ENCODE peak calls at places on chromosomes 1 and 21, in seven cellular contexts. One of them, this sample, is unnamed. For H3K4me1, the result is how much of the 10 kb centered on the place peaks cover.

GRCh38 chr1:208557046-208557445 is 312.9 kb upstream of the PLXNA2 start:
- DNase-seq in colonic mucosa: no peak
- DNase-seq in adrenal gland: no peak
- DNase-seq in A549: no peak
- DNase-seq in right atrium auricular region: no peak
- DNase-seq in pancreas: no peak
- DNase-seq in uterus: no peak
- DNase-seq in this sample: no peak

GRCh38 chr1:111154021-111154999 is 14.3 kb downstream of the CEPT1 start:
- DNase-seq in colonic mucosa: no peak
- DNase-seq in adrenal gland: no peak
- DNase-seq in A549: no peak
- DNase-seq in right atrium auricular region: no peak
- DNase-seq in pancreas: no peak
- DNase-seq in uterus: no peak
- DNase-seq in this sample: no peak

GRCh38 chr1:156738407-156738806 is 2.5 kb downstream of the MRPL24 start:
- DNase-seq in colonic mucosa: no peak
- DNase-seq in adrenal gland: no peak
- DNase-seq in A549: no peak
- DNase-seq in right atrium auricular region: no peak
- DNase-seq in pancreas: no peak
- DNase-seq in uterus: no peak
- DNase-seq in this sample: no peak

GRCh38 chr1:231604276-231604621 is 22.3 kb upstream of the DISC1 start:
- DNase-seq in colonic mucosa: no peak
- DNase-seq in adrenal gland: no peak
- DNase-seq in A549: no peak
- DNase-seq in right atrium auricular region: no peak
- DNase-seq in pancreas: no peak
- DNase-seq in uterus: no peak
- DNase-seq in this sample: no peak

GRCh38 chr1:218686258-218686657 is 341.1 kb downstream of the TGFB2 start:
- DNase-seq in colonic mucosa: no peak
- DNase-seq in adrenal gland: no peak
- DNase-seq in A549: no peak
- DNase-seq in right atrium auricular region: no peak
- DNase-seq in pancreas: no peak
- DNase-seq in uterus: no peak
- DNase-seq in this sample: no peak

GRCh38 chr1:37186246-37186756 is 152.0 kb upstream of the GRIK3 start:
- DNase-seq in colonic mucosa: no peak
- DNase-seq in adrenal gland: no peak
- DNase-seq in A549: no peak
- DNase-seq in right atrium auricular region: no peak
- DNase-seq in pancreas: peak
- DNase-seq in uterus: no peak
- DNase-seq in this sample: no peak

GRCh38 chr1:230681599-230681998 is 32.3 kb downstream of the AGT start:
- DNase-seq in colonic mucosa: no peak
- DNase-seq in adrenal gland: peak
- DNase-seq in A549: no peak
- DNase-seq in right atrium auricular region: no peak
- DNase-seq in pancreas: peak
- DNase-seq in uterus: no peak
- DNase-seq in this sample: no peak

GRCh38 chr1:176450526-176450925 is 12.4 kb upstream of the PAPPA2 start:
- DNase-seq in colonic mucosa: no peak
- DNase-seq in adrenal gland: no peak
- DNase-seq in A549: no peak
- DNase-seq in right atrium auricular region: no peak
- DNase-seq in pancreas: no peak
- DNase-seq in uterus: no peak
- DNase-seq in this sample: no peak

GRCh38 chr1:160877221-160877620 is 7.8 kb downstream of the ITLN1 start:
- DNase-seq in colonic mucosa: no peak
- DNase-seq in adrenal gland: no peak
- DNase-seq in A549: no peak
- DNase-seq in right atrium auricular region: no peak
- DNase-seq in pancreas: no peak
- DNase-seq in uterus: no peak
- DNase-seq in this sample: no peak

GRCh38 chr21:36820176-36821031 is 121.5 kb downstream of the SIM2 start:
- DNase-seq in colonic mucosa: no peak
- DNase-seq in adrenal gland: no peak
- DNase-seq in A549: no peak
- DNase-seq in right atrium auricular region: no peak
- DNase-seq in pancreas: no peak
- DNase-seq in uterus: no peak
- DNase-seq in this sample: no peak

GRCh38 chr1:86207323-86207722 is 50.8 kb upstream of the COL24A1 start:
- DNase-seq in colonic mucosa: no peak
- DNase-seq in adrenal gland: peak
- DNase-seq in A549: no peak
- DNase-seq in right atrium auricular region: no peak
- DNase-seq in pancreas: no peak
- DNase-seq in uterus: no peak
- DNase-seq in this sample: no peak

GRCh38 chr1:177069489-177069888 is 95.0 kb downstream of the ASTN1 start:
- DNase-seq in colonic mucosa: no peak
- DNase-seq in adrenal gland: no peak
- DNase-seq in A549: no peak
- DNase-seq in right atrium auricular region: no peak
- DNase-seq in pancreas: no peak
- DNase-seq in uterus: no peak
- DNase-seq in this sample: no peak

GRCh38 chr1:99084562-99084961 is 79.9 kb upstream of the PLPPR5 start:
- DNase-seq in colonic mucosa: no peak
- DNase-seq in adrenal gland: no peak
- DNase-seq in A549: no peak
- DNase-seq in right atrium auricular region: no peak
- DNase-seq in pancreas: no peak
- DNase-seq in uterus: no peak
- DNase-seq in this sample: no peak

GRCh38 chr1:190479537-190479936 is 1.9 kb upstream of the BRINP3 start:
- DNase-seq in colonic mucosa: peak
- DNase-seq in adrenal gland: no peak
- DNase-seq in A549: no peak
- DNase-seq in right atrium auricular region: no peak
- DNase-seq in pancreas: no peak
- DNase-seq in uterus: no peak
- DNase-seq in this sample: no peak

GRCh38 chr21:45226540-45227326 is 61.0 kb downstream of the POFUT2 start:
- DNase-seq in colonic mucosa: no peak
- DNase-seq in adrenal gland: no peak
- DNase-seq in A549: no peak
- DNase-seq in right atrium auricular region: no peak
- DNase-seq in pancreas: no peak
- DNase-seq in uterus: no peak
- DNase-seq in this sample: no peak

GRCh38 chr1:201383647-201384405 is 6.3 kb upstream of the TNNT2 start:
- DNase-seq in colonic mucosa: no peak
- DNase-seq in adrenal gland: no peak
- DNase-seq in A549: no peak
- DNase-seq in right atrium auricular region: no peak
- DNase-seq in pancreas: no peak
- DNase-seq in uterus: no peak
- DNase-seq in this sample: no peak

GRCh38 chr1:209587778-209588177 is 4.3 kb downstream of the CAMK1G start:
- DNase-seq in colonic mucosa: no peak
- DNase-seq in adrenal gland: peak
- DNase-seq in A549: no peak
- DNase-seq in right atrium auricular region: no peak
- DNase-seq in pancreas: no peak
- DNase-seq in uterus: no peak
- DNase-seq in this sample: no peak

GRCh38 chr1:95287078-95287477 is 53.1 kb downstream of the RWDD3 start:
- DNase-seq in colonic mucosa: no peak
- DNase-seq in adrenal gland: no peak
- DNase-seq in A549: no peak
- DNase-seq in right atrium auricular region: no peak
- DNase-seq in pancreas: no peak
- DNase-seq in uterus: no peak
- DNase-seq in this sample: no peak

GRCh38 chr1:22262583-22262982 is 119.7 kb upstream of the WNT4 start:
- DNase-seq in colonic mucosa: peak
- DNase-seq in adrenal gland: no peak
- DNase-seq in A549: no peak
- DNase-seq in right atrium auricular region: no peak
- DNase-seq in pancreas: no peak
- DNase-seq in uterus: no peak
- DNase-seq in this sample: peak

GRCh38 chr1:241432241-241432640 is 75.2 kb upstream of the RGS7 start:
- DNase-seq in colonic mucosa: no peak
- DNase-seq in adrenal gland: no peak
- DNase-seq in A549: no peak
- DNase-seq in right atrium auricular region: no peak
- DNase-seq in pancreas: no peak
- DNase-seq in uterus: no peak
- DNase-seq in this sample: no peak
- H3K4me1 ChIP-seq in colonic mucosa: under half
- H3K4me1 ChIP-seq in adrenal gland: under half
- H3K4me1 ChIP-seq in A549: under half
- H3K4me1 ChIP-seq in right atrium auricular region: under half
- H3K4me1 ChIP-seq in pancreas: under half
- H3K4me1 ChIP-seq in uterus: under half
- H3K4me1 ChIP-seq in this sample: under half

DNA sequence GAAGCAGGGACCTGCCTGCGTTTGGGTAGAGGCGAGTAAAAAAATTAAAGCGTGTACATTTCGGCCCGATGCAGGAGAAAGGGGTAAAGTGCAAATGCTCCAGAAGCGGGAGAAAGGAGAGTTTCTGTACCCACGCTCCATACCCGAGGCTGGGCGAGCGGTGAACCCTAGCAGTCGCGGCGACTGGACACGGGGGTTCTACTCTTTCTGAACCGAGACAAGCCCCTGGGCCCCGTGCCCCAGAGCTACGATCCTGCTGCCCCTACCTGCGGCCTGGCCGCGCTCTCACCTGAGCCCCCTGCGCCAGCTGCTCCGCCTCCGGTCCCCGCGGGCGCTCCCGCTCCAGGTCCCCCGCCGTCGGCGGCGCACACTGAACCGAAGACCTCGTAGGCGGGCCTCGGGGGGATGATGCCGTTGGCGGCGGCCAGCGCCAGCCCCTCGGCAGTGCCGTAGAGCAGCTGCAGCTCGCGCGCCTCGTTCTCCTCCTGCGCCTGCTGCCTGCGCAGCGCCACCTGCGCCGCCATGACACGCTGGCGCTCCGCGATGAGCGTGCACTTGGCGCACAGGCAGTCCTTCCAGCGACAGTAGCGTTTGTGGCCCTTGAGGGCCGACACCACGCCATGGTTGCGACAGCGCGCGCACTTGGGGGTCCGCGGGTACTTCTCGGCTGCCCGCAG is 2.4 kb downstream of the DMRTA2 start:
- DNase-seq in colonic mucosa: no peak
- DNase-seq in adrenal gland: no peak
- DNase-seq in A549: no peak
- DNase-seq in right atrium auricular region: no peak
- DNase-seq in pancreas: no peak
- DNase-seq in uterus: no peak
- DNase-seq in this sample: no peak
- H3K4me3 ChIP-seq in colonic mucosa: no peak
- H3K4me3 ChIP-seq in adrenal gland: no peak
- H3K4me3 ChIP-seq in A549: no peak
- H3K4me3 ChIP-seq in right atrium auricular region: no peak
- H3K4me3 ChIP-seq in pancreas: no peak
- H3K4me3 ChIP-seq in uterus: no peak
- H3K4me3 ChIP-seq in this sample: peak

GRCh38 chr1:54356680-54357147 is 49.5 kb downstream of the SSBP3 start:
- DNase-seq in colonic mucosa: no peak
- DNase-seq in adrenal gland: no peak
- DNase-seq in A549: no peak
- DNase-seq in right atrium auricular region: no peak
- DNase-seq in pancreas: no peak
- DNase-seq in uterus: no peak
- DNase-seq in this sample: no peak

GRCh38 chr1:54353959-54354358 is 52.2 kb downstream of the SSBP3 start:
- DNase-seq in colonic mucosa: no peak
- DNase-seq in adrenal gland: no peak
- DNase-seq in A549: no peak
- DNase-seq in right atrium auricular region: no peak
- DNase-seq in pancreas: no peak
- DNase-seq in uterus: no peak
- DNase-seq in this sample: no peak

GRCh38 chr1:54355931-54356679 is 50.1 kb downstream of the SSBP3 start:
- DNase-seq in colonic mucosa: peak
- DNase-seq in adrenal gland: no peak
- DNase-seq in A549: no peak
- DNase-seq in right atrium auricular region: no peak
- DNase-seq in pancreas: peak
- DNase-seq in uterus: no peak
- DNase-seq in this sample: no peak

GRCh38 chr1:54352755-54353154 is 53.4 kb downstream of the SSBP3 start:
- DNase-seq in colonic mucosa: no peak
- DNase-seq in adrenal gland: no peak
- DNase-seq in A549: no peak
- DNase-seq in right atrium auricular region: no peak
- DNase-seq in pancreas: no peak
- DNase-seq in uterus: no peak
- DNase-seq in this sample: no peak

DNA sequence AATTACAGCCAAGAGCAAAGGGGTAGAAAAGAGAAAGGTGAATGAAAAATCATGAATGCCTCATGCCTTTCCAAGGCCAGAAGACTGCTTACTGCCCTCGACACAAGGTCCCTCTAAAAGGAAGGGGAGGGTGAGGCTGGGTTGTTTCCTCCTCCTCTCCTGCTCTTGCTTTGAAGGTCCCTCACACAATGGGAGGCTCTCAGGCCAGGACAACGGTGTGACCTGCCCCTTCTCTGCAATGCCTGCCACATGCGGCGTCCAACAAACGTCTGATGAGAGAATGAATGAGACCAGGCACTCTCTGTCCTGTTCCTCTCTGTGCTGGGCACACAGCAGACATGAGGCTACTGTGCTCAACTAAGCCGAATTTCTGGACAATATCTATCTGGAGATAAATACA is 51.3 kb downstream of the SSBP3 start:
- DNase-seq in colonic mucosa: no peak
- DNase-seq in adrenal gland: peak
- DNase-seq in A549: no peak
- DNase-seq in right atrium auricular region: no peak
- DNase-seq in pancreas: no peak
- DNase-seq in uterus: no peak
- DNase-seq in this sample: no peak
- H3K4me1 ChIP-seq in colonic mucosa: under half
- H3K4me1 ChIP-seq in adrenal gland: under half
- H3K4me1 ChIP-seq in A549: under half
- H3K4me1 ChIP-seq in right atrium auricular region: half or more
- H3K4me1 ChIP-seq in pancreas: under half
- H3K4me1 ChIP-seq in uterus: under half
- H3K4me1 ChIP-seq in this sample: half or more

GRCh38 chr1:244187310-244187709 is 136.2 kb downstream of the ZBTB18 start:
- DNase-seq in colonic mucosa: no peak
- DNase-seq in adrenal gland: no peak
- DNase-seq in A549: no peak
- DNase-seq in right atrium auricular region: no peak
- DNase-seq in pancreas: no peak
- DNase-seq in uterus: no peak
- DNase-seq in this sample: no peak
- H3K4me3 ChIP-seq in colonic mucosa: no peak
- H3K4me3 ChIP-seq in adrenal gland: no peak
- H3K4me3 ChIP-seq in A549: no peak
- H3K4me3 ChIP-seq in right atrium auricular region: no peak
- H3K4me3 ChIP-seq in pancreas: no peak
- H3K4me3 ChIP-seq in uterus: no peak
- H3K4me3 ChIP-seq in this sample: no peak